ENCODE peak calls at places on chromosomes 2 and 18, in five cellular contexts. T is activated naive CD4-positive, alpha-beta T cell treated with Interleukin-2 at 50 U/mL for 16 hours; Y is brain microvascular endothelial cell; I is activated CD4-positive, alpha-beta T cell treated with anti-CD3 and anti-CD28 coated beads for 24 hours; H is GM12891. V is an unnamed sample.

GRCh38 chr2:10344105-10345066 is 41.7 kb downstream of the HPCAL1 start:
- DNase-seq in T (no peak), Y (no peak), I (no peak), H (no peak), V (no peak)

GRCh38 chr2:238922435-238922834 is 74.5 kb downstream of the TWIST2 start:
- DNase-seq in T (no peak), Y (no peak), I (no peak), H (no peak), V (no peak)

GRCh38 chr2:36539631-36540030 is 58.3 kb downstream of the FEZ2 start:
- DNase-seq in T (no peak), Y (no peak), I (no peak), H (no peak), V (no peak)

GRCh38 chr2:219461061-219461514 is 26.4 kb downstream of the SPEG start:
- DNase-seq in T (no peak), Y (no peak), I (no peak), H (no peak), V (peak)

GRCh38 chr2:5093518-5093917 is 598.7 kb upstream of the SOX11 start:
- DNase-seq in T (no peak), Y (no peak), I (no peak), H (no peak), V (no peak)

GRCh38 chr18:59874166-59874565 is 25.6 kb upstream of the PMAIP1 start:
- DNase-seq in T (no peak), Y (peak), I (no peak), H (no peak), V (no peak)

GRCh38 chr2:55115795-55116597 is 65.7 kb upstream of the RTN4 start:
- DNase-seq in T (no peak), Y (peak), I (no peak), H (no peak), V (no peak)

GRCh38 chr18:27064673-27065072 is 120.4 kb downstream of the CHST9 start:
- DNase-seq in T (no peak), Y (no peak), I (no peak), H (no peak), V (no peak)

GRCh38 chr18:9855686-9856085 is 30.1 kb upstream of the TXNDC2 start:
- DNase-seq in T (no peak), Y (no peak), I (no peak), H (no peak), V (no peak)

GRCh38 chr2:191225690-191226089 is 19.5 kb upstream of the MYO1B start:
- DNase-seq in T (no peak), Y (no peak), I (no peak), H (no peak), V (no peak)

GRCh38 chr2:218782529-218782845 is 540 bp downstream of the CYP27A1 start:
- DNase-seq in T (no peak), Y (no peak), I (no peak), H (no peak), V (no peak)

GRCh38 chr2:168465594-168465993 is 9.5 kb downstream of the CERS6 start:
- DNase-seq in T (no peak), Y (no peak), I (no peak), H (no peak), V (no peak)

GRCh38 chr18:36905560-36905959 is 76.6 kb downstream of the KIAA1328 start:
- DNase-seq in T (no peak), Y (no peak), I (no peak), H (no peak), V (no peak)

GRCh38 chr2:150679456-150680120 is 192.1 kb upstream of the RND3 start:
- DNase-seq in T (no peak), Y (peak), I (no peak), H (no peak), V (no peak)

GRCh38 chr2:126906781-126907180 is 8.1 kb downstream of the TEX51 start:
- DNase-seq in T (no peak), Y (no peak), I (no peak), H (no peak), V (no peak)

GRCh38 chr2:161166538-161167409 is 6.5 kb downstream of the TANK start:
- DNase-seq in T (peak), Y (no peak), I (peak), H (no peak), V (no peak)

GRCh38 chr2:183060500-183061231 is 17.9 kb upstream of the DUSP19 start:
- DNase-seq in T (no peak), Y (no peak), I (no peak), H (no peak), V (no peak)

GRCh38 chr2:45567974-45568789 is 42.9 kb downstream of the SRBD1 start:
- DNase-seq in T (no peak), Y (peak), I (no peak), H (peak), V (no peak)

GRCh38 chr2:88442501-88442900 is 10.0 kb downstream of the FOXI3 start:
- DNase-seq in T (no peak), Y (no peak), I (no peak), H (no peak), V (no peak)

GRCh38 chr2:112583497-112584133 is 794 bp upstream of the CHCHD5 start:
- DNase-seq in T (no peak), Y (no peak), I (peak), H (no peak), V (no peak)

GRCh38 chr2:240121190-240121589 is 14.9 kb downstream of the COPS9 start:
- DNase-seq in T (no peak), Y (no peak), I (no peak), H (no peak), V (no peak)

GRCh38 chr2:128494640-128495321 is 176.1 kb upstream of the HS6ST1 start:
- DNase-seq in T (no peak), Y (no peak), I (no peak), H (no peak), V (no peak)

GRCh38 chr2:41932241-41933034 is 115.4 kb upstream of the PKDCC start:
- DNase-seq in T (no peak), Y (peak), I (no peak), H (no peak), V (peak)

GRCh38 chr2:74149570-74150319 is 2.0 kb upstream of the BOLA3 start:
- DNase-seq in T (no peak), Y (no peak), I (no peak), H (no peak), V (no peak)

V was measured in aorta.